ENCODE peak calls at places on chromosome 15, in eight cellular contexts. One of them, this sample, is unnamed.

GRCh38 chr15:89165677-89166076 is 55.7 kb downstream of the RLBP1 start:
- DNase-seq in DND-41: no peak
- DNase-seq in dorsolateral prefrontal cortex: no peak
- DNase-seq in LoVo: no peak
- DNase-seq in mucosa of gallbladder: no peak
- DNase-seq in activated gamma-delta T cell treated with Interleukin-2 at 50 U/mL for 16 hours: no peak
- DNase-seq in SJCRH30: no peak
- DNase-seq in astrocyte of the spinal cord: no peak
- DNase-seq in this sample: no peak

GRCh38 chr15:45795487-45796069 is 160.7 kb downstream of the SQOR start:
- DNase-seq in LoVo: peak
- DNase-seq in activated gamma-delta T cell treated with Interleukin-2 at 50 U/mL for 16 hours: no peak
- DNase-seq in dorsolateral prefrontal cortex: no peak
- DNase-seq in DND-41: peak
- DNase-seq in SJCRH30: peak
- DNase-seq in mucosa of gallbladder: peak
- DNase-seq in astrocyte of the spinal cord: peak
- DNase-seq in this sample: no peak

GRCh38 chr15:81322708-81323253 is 1.2 kb downstream of the STARD5 start:
- DNase-seq in astrocyte of the spinal cord: no peak
- DNase-seq in LoVo: no peak
- DNase-seq in dorsolateral prefrontal cortex: no peak
- DNase-seq in SJCRH30: no peak
- DNase-seq in activated gamma-delta T cell treated with Interleukin-2 at 50 U/mL for 16 hours: no peak
- DNase-seq in mucosa of gallbladder: no peak
- DNase-seq in DND-41: no peak
- DNase-seq in this sample: no peak

GRCh38 chr15:33138000-33138399 is 56.5 kb downstream of the FMN1 start:
- DNase-seq in LoVo: no peak
- DNase-seq in astrocyte of the spinal cord: no peak
- DNase-seq in dorsolateral prefrontal cortex: no peak
- DNase-seq in SJCRH30: peak
- DNase-seq in DND-41: no peak
- DNase-seq in activated gamma-delta T cell treated with Interleukin-2 at 50 U/mL for 16 hours: no peak
- DNase-seq in mucosa of gallbladder: no peak
- DNase-seq in this sample: no peak

GRCh38 chr15:92843326-92843725 is 56.8 kb upstream of the CHD2 start:
- DNase-seq in mucosa of gallbladder: no peak
- DNase-seq in LoVo: no peak
- DNase-seq in DND-41: no peak
- DNase-seq in SJCRH30: peak
- DNase-seq in activated gamma-delta T cell treated with Interleukin-2 at 50 U/mL for 16 hours: no peak
- DNase-seq in dorsolateral prefrontal cortex: no peak
- DNase-seq in astrocyte of the spinal cord: no peak
- DNase-seq in this sample: no peak

GRCh38 chr15:100663550-100664335 is 61.4 kb downstream of the ASB7 start:
- DNase-seq in activated gamma-delta T cell treated with Interleukin-2 at 50 U/mL for 16 hours: no peak
- DNase-seq in astrocyte of the spinal cord: no peak
- DNase-seq in SJCRH30: peak
- DNase-seq in dorsolateral prefrontal cortex: no peak
- DNase-seq in mucosa of gallbladder: no peak
- DNase-seq in DND-41: no peak
- DNase-seq in LoVo: no peak
- DNase-seq in this sample: no peak

GRCh38 chr15:26867199-26868007 is 541 bp downstream of the GABRA5 start:
- DNase-seq in mucosa of gallbladder: no peak
- DNase-seq in SJCRH30: no peak
- DNase-seq in DND-41: no peak
- DNase-seq in activated gamma-delta T cell treated with Interleukin-2 at 50 U/mL for 16 hours: no peak
- DNase-seq in astrocyte of the spinal cord: peak
- DNase-seq in dorsolateral prefrontal cortex: no peak
- DNase-seq in LoVo: no peak
- DNase-seq in this sample: no peak

GRCh38 chr15:98035577-98036010 is 75.1 kb downstream of the ARRDC4 start:
- DNase-seq in SJCRH30: no peak
- DNase-seq in DND-41: no peak
- DNase-seq in activated gamma-delta T cell treated with Interleukin-2 at 50 U/mL for 16 hours: no peak
- DNase-seq in mucosa of gallbladder: no peak
- DNase-seq in astrocyte of the spinal cord: no peak
- DNase-seq in LoVo: peak
- DNase-seq in dorsolateral prefrontal cortex: no peak
- DNase-seq in this sample: no peak

GRCh38 chr15:64461577-64462162 is 1.3 kb downstream of the ZNF609 start:
- DNase-seq in astrocyte of the spinal cord: no peak
- DNase-seq in DND-41: peak
- DNase-seq in mucosa of gallbladder: peak
- DNase-seq in LoVo: no peak
- DNase-seq in dorsolateral prefrontal cortex: peak
- DNase-seq in SJCRH30: no peak
- DNase-seq in activated gamma-delta T cell treated with Interleukin-2 at 50 U/mL for 16 hours: peak
- DNase-seq in this sample: no peak

GRCh38 chr15:45827275-45827674 is 192.4 kb downstream of the SQOR start:
- DNase-seq in SJCRH30: no peak
- DNase-seq in dorsolateral prefrontal cortex: no peak
- DNase-seq in activated gamma-delta T cell treated with Interleukin-2 at 50 U/mL for 16 hours: no peak
- DNase-seq in DND-41: no peak
- DNase-seq in LoVo: no peak
- DNase-seq in astrocyte of the spinal cord: no peak
- DNase-seq in mucosa of gallbladder: no peak
- DNase-seq in this sample: no peak

GRCh38 chr15:101307897-101308603 is 13.0 kb upstream of the SNRPA1 start:
- DNase-seq in dorsolateral prefrontal cortex: peak
- DNase-seq in LoVo: no peak
- DNase-seq in astrocyte of the spinal cord: no peak
- DNase-seq in DND-41: peak
- DNase-seq in SJCRH30: no peak
- DNase-seq in activated gamma-delta T cell treated with Interleukin-2 at 50 U/mL for 16 hours: no peak
- DNase-seq in mucosa of gallbladder: no peak
- DNase-seq in this sample: no peak

GRCh38 chr15:66827698-66828055 is 125.6 kb downstream of the SMAD6 start:
- DNase-seq in astrocyte of the spinal cord: no peak
- DNase-seq in dorsolateral prefrontal cortex: no peak
- DNase-seq in activated gamma-delta T cell treated with Interleukin-2 at 50 U/mL for 16 hours: no peak
- DNase-seq in mucosa of gallbladder: no peak
- DNase-seq in SJCRH30: no peak
- DNase-seq in DND-41: no peak
- DNase-seq in LoVo: no peak
- DNase-seq in this sample: no peak

GRCh38 chr15:91407237-91407889 is 307.3 kb downstream of the SV2B start:
- DNase-seq in DND-41: peak
- DNase-seq in mucosa of gallbladder: peak
- DNase-seq in activated gamma-delta T cell treated with Interleukin-2 at 50 U/mL for 16 hours: no peak
- DNase-seq in LoVo: peak
- DNase-seq in SJCRH30: peak
- DNase-seq in astrocyte of the spinal cord: peak
- DNase-seq in dorsolateral prefrontal cortex: no peak
- DNase-seq in this sample: no peak

GRCh38 chr15:78985859-78986470 is 41.1 kb upstream of the CTSH start:
- DNase-seq in DND-41: no peak
- DNase-seq in LoVo: no peak
- DNase-seq in dorsolateral prefrontal cortex: no peak
- DNase-seq in mucosa of gallbladder: no peak
- DNase-seq in activated gamma-delta T cell treated with Interleukin-2 at 50 U/mL for 16 hours: no peak
- DNase-seq in astrocyte of the spinal cord: no peak
- DNase-seq in SJCRH30: no peak
- DNase-seq in this sample: no peak

GRCh38 chr15:61228025-61228901 is 839 bp downstream of the RORA start:
- DNase-seq in mucosa of gallbladder: no peak
- DNase-seq in dorsolateral prefrontal cortex: no peak
- DNase-seq in SJCRH30: peak
- DNase-seq in astrocyte of the spinal cord: peak
- DNase-seq in DND-41: no peak
- DNase-seq in LoVo: no peak
- DNase-seq in activated gamma-delta T cell treated with Interleukin-2 at 50 U/mL for 16 hours: no peak
- DNase-seq in this sample: no peak

GRCh38 chr15:63500265-63501250 is 3.8 kb upstream of the USP3 start:
- DNase-seq in astrocyte of the spinal cord: no peak
- DNase-seq in activated gamma-delta T cell treated with Interleukin-2 at 50 U/mL for 16 hours: no peak
- DNase-seq in LoVo: no peak
- DNase-seq in mucosa of gallbladder: peak
- DNase-seq in dorsolateral prefrontal cortex: no peak
- DNase-seq in DND-41: no peak
- DNase-seq in SJCRH30: no peak
- DNase-seq in this sample: no peak

GRCh38 chr15:37682304-37682703 is 252.1 kb upstream of the TMCO5A start:
- DNase-seq in SJCRH30: peak
- DNase-seq in LoVo: no peak
- DNase-seq in dorsolateral prefrontal cortex: no peak
- DNase-seq in activated gamma-delta T cell treated with Interleukin-2 at 50 U/mL for 16 hours: no peak
- DNase-seq in DND-41: no peak
- DNase-seq in astrocyte of the spinal cord: peak
- DNase-seq in mucosa of gallbladder: no peak
- DNase-seq in this sample: no peak

GRCh38 chr15:38536201-38536676 is 28.4 kb downstream of the RASGRP1 start:
- DNase-seq in SJCRH30: peak
- DNase-seq in mucosa of gallbladder: no peak
- DNase-seq in astrocyte of the spinal cord: peak
- DNase-seq in dorsolateral prefrontal cortex: no peak
- DNase-seq in DND-41: no peak
- DNase-seq in activated gamma-delta T cell treated with Interleukin-2 at 50 U/mL for 16 hours: no peak
- DNase-seq in LoVo: no peak
- DNase-seq in this sample: no peak

GRCh38 chr15:50219820-50220219 is 37.8 kb downstream of the SLC27A2 start:
- DNase-seq in DND-41: no peak
- DNase-seq in activated gamma-delta T cell treated with Interleukin-2 at 50 U/mL for 16 hours: no peak
- DNase-seq in astrocyte of the spinal cord: peak
- DNase-seq in dorsolateral prefrontal cortex: no peak
- DNase-seq in SJCRH30: peak
- DNase-seq in LoVo: peak
- DNase-seq in mucosa of gallbladder: no peak
- DNase-seq in this sample: no peak

GRCh38 chr15:100612539-100612938 is 10.2 kb downstream of the ASB7 start:
- DNase-seq in SJCRH30: no peak
- DNase-seq in dorsolateral prefrontal cortex: no peak
- DNase-seq in LoVo: no peak
- DNase-seq in astrocyte of the spinal cord: no peak
- DNase-seq in mucosa of gallbladder: no peak
- DNase-seq in activated gamma-delta T cell treated with Interleukin-2 at 50 U/mL for 16 hours: no peak
- DNase-seq in DND-41: no peak
- DNase-seq in this sample: no peak

GRCh38 chr15:98658831-98659699 is 10.7 kb downstream of the IGF1R start:
- DNase-seq in astrocyte of the spinal cord: peak
- DNase-seq in dorsolateral prefrontal cortex: no peak
- DNase-seq in LoVo: peak
- DNase-seq in SJCRH30: peak
- DNase-seq in mucosa of gallbladder: peak
- DNase-seq in DND-41: peak
- DNase-seq in activated gamma-delta T cell treated with Interleukin-2 at 50 U/mL for 16 hours: peak
- DNase-seq in this sample: no peak

GRCh38 chr15:40749151-40749630 is 5.9 kb downstream of the RMDN3 start:
- DNase-seq in DND-41: no peak
- DNase-seq in mucosa of gallbladder: no peak
- DNase-seq in LoVo: no peak
- DNase-seq in SJCRH30: no peak
- DNase-seq in activated gamma-delta T cell treated with Interleukin-2 at 50 U/mL for 16 hours: no peak
- DNase-seq in astrocyte of the spinal cord: no peak
- DNase-seq in dorsolateral prefrontal cortex: no peak
- DNase-seq in this sample: no peak

GRCh38 chr15:85761635-85762034 is 33.1 kb downstream of the KLHL25 start:
- DNase-seq in dorsolateral prefrontal cortex: no peak
- DNase-seq in SJCRH30: no peak
- DNase-seq in astrocyte of the spinal cord: peak
- DNase-seq in DND-41: no peak
- DNase-seq in activated gamma-delta T cell treated with Interleukin-2 at 50 U/mL for 16 hours: no peak
- DNase-seq in LoVo: no peak
- DNase-seq in mucosa of gallbladder: no peak
- DNase-seq in this sample: no peak

GRCh38 chr15:34241376-34242350 is 16.8 kb downstream of the EMC4 start:
- DNase-seq in LoVo: peak
- DNase-seq in astrocyte of the spinal cord: peak
- DNase-seq in activated gamma-delta T cell treated with Interleukin-2 at 50 U/mL for 16 hours: peak
- DNase-seq in dorsolateral prefrontal cortex: no peak
- DNase-seq in SJCRH30: peak
- DNase-seq in DND-41: peak
- DNase-seq in mucosa of gallbladder: peak
- DNase-seq in this sample: no peak

GRCh38 chr15:64982472-64982871 is 7.2 kb downstream of the SPG21 start:
- DNase-seq in mucosa of gallbladder: no peak
- DNase-seq in DND-41: no peak
- DNase-seq in activated gamma-delta T cell treated with Interleukin-2 at 50 U/mL for 16 hours: no peak
- DNase-seq in SJCRH30: no peak
- DNase-seq in dorsolateral prefrontal cortex: no peak
- DNase-seq in astrocyte of the spinal cord: no peak
- DNase-seq in LoVo: no peak
- DNase-seq in this sample: no peak

GRCh38 chr15:40939909-40940801 is 11.0 kb downstream of the DLL4 start:
- DNase-seq in astrocyte of the spinal cord: no peak
- DNase-seq in dorsolateral prefrontal cortex: no peak
- DNase-seq in activated gamma-delta T cell treated with Interleukin-2 at 50 U/mL for 16 hours: no peak
- DNase-seq in DND-41: no peak
- DNase-seq in mucosa of gallbladder: no peak
- DNase-seq in LoVo: no peak
- DNase-seq in SJCRH30: peak
- DNase-seq in this sample: no peak

GRCh38 chr15:93143186-93143585 is 54.2 kb upstream of the RGMA start:
- DNase-seq in astrocyte of the spinal cord: no peak
- DNase-seq in dorsolateral prefrontal cortex: no peak
- DNase-seq in mucosa of gallbladder: no peak
- DNase-seq in LoVo: no peak
- DNase-seq in SJCRH30: no peak
- DNase-seq in DND-41: no peak
- DNase-seq in activated gamma-delta T cell treated with Interleukin-2 at 50 U/mL for 16 hours: no peak
- DNase-seq in this sample: no peak

GRCh38 chr15:90099868-90100854 is 2.1 kb downstream of the IDH2 start:
- DNase-seq in SJCRH30: no peak
- DNase-seq in LoVo: no peak
- DNase-seq in activated gamma-delta T cell treated with Interleukin-2 at 50 U/mL for 16 hours: no peak
- DNase-seq in mucosa of gallbladder: peak
- DNase-seq in dorsolateral prefrontal cortex: peak
- DNase-seq in DND-41: peak
- DNase-seq in astrocyte of the spinal cord: peak
- DNase-seq in this sample: no peak

This sample was measured in GM18507.